ENCODE peak calls at places on chromosomes 7 and 10, in ten cellular contexts. V, P, W, D, L, O, A, T, K and C are unnamed samples.

GRCh38 chr10:3625959-3626751 is 158.9 kb downstream of the KLF6 start:
- DNase-seq in P (no peak), D (peak), A (no peak), W (peak), L (no peak), O (no peak), T (no peak), V (no peak), K (no peak), C (no peak)

GRCh38 chr7:86733783-86734182 is 90.1 kb downstream of the GRM3 start:
- DNase-seq in T (no peak), L (no peak), W (no peak), D (no peak), V (no peak), O (no peak), K (no peak), A (no peak), P (no peak), C (no peak)

GRCh38 chr10:63208981-63209380 is 75.9 kb downstream of the NRBF2 start:
- DNase-seq in D (no peak), O (no peak), T (no peak), P (no peak), W (peak), L (no peak), V (no peak), K (no peak), A (no peak), C (no peak)

GRCh38 chr10:116730464-116731260 is 11.7 kb downstream of the HSPA12A start:
- DNase-seq in O (no peak), L (no peak), P (no peak), D (no peak), K (no peak), A (no peak), W (no peak), V (no peak), T (no peak), C (no peak)

GRCh38 chr7:117796889-117797288 is 76.4 kb downstream of the CTTNBP2 start:
- DNase-seq in D (no peak), T (no peak), V (no peak), W (no peak), O (no peak), P (no peak), L (no peak), K (no peak), A (no peak), C (no peak)

GRCh38 chr7:148042935-148043334 is 547.6 kb upstream of the C7orf33 start:
- DNase-seq in V (no peak), W (no peak), P (no peak), D (no peak), K (no peak), T (no peak), O (no peak), A (no peak), L (no peak), C (no peak)

GRCh38 chr7:111730476-111731300 is 168.4 kb upstream of the IMMP2L start:
- DNase-seq in T (no peak), V (no peak), A (no peak), P (no peak), L (no peak), W (peak), K (no peak), D (no peak), O (no peak), C (no peak)

GRCh38 chr7:71286336-71286735 is 154.4 kb downstream of the GALNT17 start:
- DNase-seq in A (no peak), W (no peak), V (peak), P (no peak), L (no peak), K (no peak), D (no peak), O (no peak), T (no peak), C (no peak)

GRCh38 chr10:131176907-131177306 is 134.6 kb downstream of the TCERG1L start:
- DNase-seq in O (no peak), W (no peak), D (no peak), K (no peak), A (no peak), L (no peak), P (no peak), T (no peak), V (no peak), C (no peak)

GRCh38 chr7:100867040-100867795 is at the start of gene TRIP6:
- DNase-seq in D (no peak), L (peak), P (peak), O (peak), V (peak), A (peak), K (peak), T (peak), W (peak), C (peak)

GRCh38 chr7:111090834-111091233 is at the start of gene LRRN3:
- DNase-seq in W (no peak), L (peak), K (no peak), T (peak), V (peak), P (peak), D (no peak), A (peak), O (peak), C (peak)

GRCh38 chr10:30804478-30805055 is 175.0 kb upstream of the LYZL2 start:
- DNase-seq in A (no peak), O (peak), W (no peak), P (no peak), V (no peak), T (no peak), D (no peak), K (no peak), L (no peak), C (no peak)

GRCh38 chr10:24465124-24465874 is 256.4 kb downstream of the KIAA1217 start:
- DNase-seq in W (no peak), A (no peak), D (no peak), T (no peak), L (no peak), K (no peak), V (no peak), O (no peak), P (no peak), C (no peak)

GRCh38 chr7:155484483-155485399 is 26.8 kb downstream of the EN2 start:
- DNase-seq in A (no peak), T (no peak), K (no peak), L (no peak), W (no peak), D (no peak), V (no peak), O (no peak), P (no peak), C (no peak)

GRCh38 chr10:98030093-98030821 is at the start of gene CRTAC1:
- DNase-seq in L (peak), O (peak), D (no peak), V (peak), W (no peak), T (no peak), P (peak), K (no peak), A (no peak), C (peak)

GRCh38 chr7:92313055-92313454 is 67.3 kb downstream of the ANKIB1 start:
- DNase-seq in O (no peak), W (no peak), P (no peak), D (no peak), T (no peak), A (no peak), L (no peak), K (no peak), V (no peak), C (no peak)

GRCh38 chr7:147406521-147407115 is 1183.9 kb upstream of the C7orf33 start:
- DNase-seq in K (no peak), T (no peak), O (no peak), D (no peak), W (no peak), L (no peak), V (no peak), P (no peak), A (no peak), C (no peak)

GRCh38 chr7:150793569-150794238 is 6.5 kb downstream of the TMEM176B start:
- DNase-seq in O (no peak), T (no peak), L (no peak), A (no peak), K (no peak), P (no peak), V (no peak), W (no peak), D (no peak), C (no peak)

GRCh38 chr7:45962861-45963260 is 41.8 kb upstream of the IGFBP3 start:
- DNase-seq in P (no peak), T (no peak), A (no peak), O (no peak), L (no peak), V (no peak), K (no peak), W (no peak), D (no peak), C (no peak)

GRCh38 chr10:19505320-19506092 is 310.7 kb upstream of the PLXDC2 start:
- DNase-seq in A (no peak), L (no peak), T (no peak), V (no peak), D (no peak), W (no peak), P (no peak), O (no peak), K (no peak), C (no peak)

GRCh38 chr10:31001740-31002139 is 29.9 kb downstream of the ZNF438 start:
- DNase-seq in L (no peak), P (no peak), D (no peak), A (no peak), K (no peak), O (no peak), V (no peak), T (no peak), W (no peak), C (no peak)

GRCh38 chr7:9856668-9857067 is 1117.0 kb upstream of the PHF14 start:
- DNase-seq in L (no peak), W (no peak), T (no peak), O (no peak), V (no peak), P (no peak), D (no peak), K (no peak), A (no peak), C (no peak)

GRCh38 chr7:134870781-134871180 is 91.3 kb downstream of the CALD1 start:
- DNase-seq in L (no peak), W (no peak), P (no peak), A (no peak), O (no peak), K (no peak), T (no peak), V (no peak), D (no peak), C (no peak)

GRCh38 chr10:24219963-24220362 is 11.0 kb downstream of the KIAA1217 start:
- DNase-seq in T (no peak), A (no peak), K (no peak), P (no peak), V (no peak), L (no peak), O (no peak), D (no peak), W (no peak), C (no peak)

GRCh38 chr7:82210422-82211184 is 233.0 kb downstream of the CACNA2D1 start:
- DNase-seq in P (no peak), O (no peak), K (no peak), T (no peak), W (no peak), V (no peak), A (no peak), L (no peak), D (no peak), C (no peak)

GRCh38 chr10:58359541-58359940 is 24.7 kb downstream of the UBE2D1 start:
- DNase-seq in P (no peak), V (no peak), D (no peak), L (no peak), A (no peak), K (no peak), W (no peak), T (no peak), O (no peak), C (no peak)

GRCh38 chr10:70958396-70958795 is 70.0 kb upstream of the PCBD1 start:
- DNase-seq in A (no peak), O (no peak), T (no peak), W (no peak), P (no peak), D (no peak), V (no peak), K (no peak), L (no peak), C (no peak)

GRCh38 chr10:21173964-21174669 is 277.0 kb upstream of the NEBL start:
- DNase-seq in L (no peak), V (peak), A (peak), W (peak), O (peak), D (no peak), T (peak), K (no peak), P (peak), C (peak)

GRCh38 chr7:139505563-139505962 is 17.9 kb upstream of the CLEC2L start:
- DNase-seq in W (no peak), L (no peak), D (no peak), A (peak), V (no peak), P (no peak), K (no peak), T (peak), O (no peak), C (no peak)

GRCh38 chr10:86899670-86900276 is 57.6 kb downstream of the MMRN2 start:
- DNase-seq in W (peak), O (no peak), K (no peak), P (peak), V (peak), T (peak), D (no peak), A (peak), L (peak), C (peak)

GRCh38 chr7:155285423-155286220 is 12.1 kb upstream of the INSIG1 start:
- DNase-seq in D (no peak), P (no peak), O (no peak), K (no peak), A (no peak), L (no peak), W (no peak), T (no peak), V (no peak), C (no peak)

GRCh38 chr10:118447478-118447877 is 105.4 kb upstream of the FAM204A start:
- DNase-seq in P (peak), L (peak), K (no peak), V (peak), D (no peak), O (peak), T (no peak), W (no peak), A (no peak), C (no peak)

GRCh38 chr10:71394926-71395562 is 1.7 kb upstream of the CDH23 start:
- DNase-seq in D (no peak), K (no peak), V (no peak), W (no peak), T (no peak), L (no peak), A (no peak), O (no peak), P (no peak), C (no peak)

GRCh38 chr7:143417734-143418378 is 9.2 kb upstream of the EPHA1 start:
- DNase-seq in A (no peak), T (no peak), D (no peak), P (no peak), V (no peak), K (no peak), O (no peak), W (no peak), L (no peak), C (no peak)

GRCh38 chr10:128440513-128441160 is 314.4 kb upstream of the MKI67 start:
- DNase-seq in P (no peak), K (no peak), D (no peak), L (no peak), V (no peak), O (no peak), A (no peak), T (no peak), W (no peak), C (no peak)

GRCh38 chr7:101792051-101792651 is 25.3 kb upstream of the CUX1 start:
- DNase-seq in O (no peak), W (peak), T (no peak), L (no peak), D (no peak), V (no peak), A (no peak), P (no peak), K (no peak), C (no peak)